ENCODE peak calls at places on chromosome 10, in four cellular contexts. One of them, this sample, is unnamed.

GRCh38 chr10:29691564-29692064 is 56.8 kb upstream of the SVIL start:
- DNase-seq in IMR-90: peak
- DNase-seq in fibroblast of lung: no peak
- DNase-seq in H9: no peak
- DNase-seq in this sample: peak

GRCh38 chr10:95836610-95837367 is 71.0 kb upstream of the CC2D2B start:
- DNase-seq in IMR-90: no peak
- DNase-seq in fibroblast of lung: no peak
- DNase-seq in H9: no peak
- DNase-seq in this sample: no peak

GRCh38 chr10:68897336-68897741 is 3.8 kb upstream of the DDX50 start:
- DNase-seq in IMR-90: peak
- DNase-seq in fibroblast of lung: peak
- DNase-seq in H9: peak
- DNase-seq in this sample: no peak

GRCh38 chr10:71966046-71967004 is 2.1 kb downstream of the CHST3 start:
- DNase-seq in IMR-90: peak
- DNase-seq in fibroblast of lung: no peak
- DNase-seq in H9: no peak
- DNase-seq in this sample: no peak

GRCh38 chr10:110069502-110069982 is 61.8 kb downstream of the ADD3 start:
- DNase-seq in IMR-90: no peak
- DNase-seq in fibroblast of lung: peak
- DNase-seq in H9: no peak
- DNase-seq in this sample: no peak

GRCh38 chr10:103872137-103872933 is 17.0 kb upstream of the SH3PXD2A start:
- DNase-seq in IMR-90: peak
- DNase-seq in fibroblast of lung: no peak
- DNase-seq in H9: no peak
- DNase-seq in this sample: peak

GRCh38 chr10:112732277-112732891 is 217.7 kb upstream of the TCF7L2 start:
- DNase-seq in IMR-90: no peak
- DNase-seq in fibroblast of lung: no peak
- DNase-seq in H9: no peak
- DNase-seq in this sample: no peak

GRCh38 chr10:95480901-95481491 is 80.2 kb downstream of the SORBS1 start:
- DNase-seq in IMR-90: no peak
- DNase-seq in fibroblast of lung: no peak
- DNase-seq in H9: peak
- DNase-seq in this sample: no peak

GRCh38 chr10:30691601-30692015 is 62.1 kb upstream of the LYZL2 start:
- DNase-seq in IMR-90: no peak
- DNase-seq in fibroblast of lung: no peak
- DNase-seq in H9: no peak
- DNase-seq in this sample: no peak

GRCh38 chr10:90480466-90480865 is 377.4 kb downstream of the HTR7 start:
- DNase-seq in IMR-90: no peak
- DNase-seq in fibroblast of lung: no peak
- DNase-seq in H9: no peak
- DNase-seq in this sample: no peak

GRCh38 chr10:111473361-111473760 is 396.5 kb downstream of the ADRA2A start:
- DNase-seq in IMR-90: no peak
- DNase-seq in fibroblast of lung: no peak
- DNase-seq in H9: no peak
- DNase-seq in this sample: peak

GRCh38 chr10:71679425-71679824 is 40.2 kb downstream of the C10orf105 start:
- DNase-seq in IMR-90: no peak
- DNase-seq in fibroblast of lung: no peak
- DNase-seq in H9: no peak
- DNase-seq in this sample: no peak

GRCh38 chr10:43395571-43396060 is 13.4 kb downstream of the HNRNPF start:
- DNase-seq in IMR-90: peak
- DNase-seq in fibroblast of lung: no peak
- DNase-seq in H9: no peak
- DNase-seq in this sample: no peak

GRCh38 chr10:3452683-3453388 is 280.3 kb upstream of the PITRM1 start:
- DNase-seq in IMR-90: peak
- DNase-seq in fibroblast of lung: peak
- DNase-seq in H9: no peak
- DNase-seq in this sample: no peak

GRCh38 chr10:58104419-58104818 is 163.3 kb downstream of the IPMK start:
- DNase-seq in IMR-90: no peak
- DNase-seq in fibroblast of lung: no peak
- DNase-seq in H9: no peak
- DNase-seq in this sample: no peak

GRCh38 chr10:110618206-110618605 is 25.9 kb upstream of the RBM20 start:
- DNase-seq in IMR-90: no peak
- DNase-seq in fibroblast of lung: no peak
- DNase-seq in H9: no peak
- DNase-seq in this sample: no peak

GRCh38 chr10:8584666-8585065 is 530.2 kb downstream of the GATA3 start:
- DNase-seq in IMR-90: no peak
- DNase-seq in fibroblast of lung: no peak
- DNase-seq in H9: no peak
- DNase-seq in this sample: no peak

GRCh38 chr10:30057421-30057841 is 2.0 kb downstream of the JCAD start:
- DNase-seq in IMR-90: peak
- DNase-seq in fibroblast of lung: no peak
- DNase-seq in H9: no peak
- DNase-seq in this sample: no peak

GRCh38 chr10:22356324-22356873 is 11.1 kb downstream of the SPAG6 start:
- DNase-seq in IMR-90: no peak
- DNase-seq in fibroblast of lung: no peak
- DNase-seq in H9: no peak
- DNase-seq in this sample: no peak

GRCh38 chr10:75295901-75296441 is 60.2 kb upstream of the COMTD1 start:
- DNase-seq in IMR-90: peak
- DNase-seq in fibroblast of lung: peak
- DNase-seq in H9: no peak
- DNase-seq in this sample: no peak

GRCh38 chr10:121974019-121974534 is 940 bp downstream of the NSMCE4A start:
- DNase-seq in IMR-90: no peak
- DNase-seq in fibroblast of lung: no peak
- DNase-seq in H9: no peak
- DNase-seq in this sample: no peak

GRCh38 chr10:58743466-58744115 is 230.9 kb downstream of the BICC1 start:
- DNase-seq in IMR-90: peak
- DNase-seq in fibroblast of lung: no peak
- DNase-seq in H9: no peak
- DNase-seq in this sample: no peak

GRCh38 chr10:14705548-14706234 is 69.0 kb downstream of the FAM107B start:
- DNase-seq in IMR-90: no peak
- DNase-seq in fibroblast of lung: no peak
- DNase-seq in H9: no peak
- DNase-seq in this sample: no peak

GRCh38 chr10:24958701-24959392 is 6.4 kb upstream of the PRTFDC1 start:
- DNase-seq in IMR-90: peak
- DNase-seq in fibroblast of lung: peak
- DNase-seq in H9: no peak
- DNase-seq in this sample: no peak

GRCh38 chr10:79394631-79395030 is 47.4 kb downstream of the PPIF start:
- DNase-seq in IMR-90: no peak
- DNase-seq in fibroblast of lung: no peak
- DNase-seq in H9: no peak
- DNase-seq in this sample: no peak

GRCh38 chr10:61588770-61589211 is 73.9 kb upstream of the CABCOCO1 start:
- DNase-seq in IMR-90: peak
- DNase-seq in fibroblast of lung: peak
- DNase-seq in H9: no peak
- DNase-seq in this sample: no peak

GRCh38 chr10:103470755-103471653 is 8.0 kb downstream of the CALHM3 start:
- DNase-seq in IMR-90: no peak
- DNase-seq in fibroblast of lung: peak
- DNase-seq in H9: peak
- DNase-seq in this sample: no peak

GRCh38 chr10:57955076-57955475 is 312.6 kb downstream of the IPMK start:
- DNase-seq in IMR-90: peak
- DNase-seq in fibroblast of lung: peak
- DNase-seq in H9: no peak
- DNase-seq in this sample: no peak

GRCh38 chr10:57049096-57049495 is 688.0 kb upstream of the ZWINT start:
- DNase-seq in IMR-90: no peak
- DNase-seq in fibroblast of lung: no peak
- DNase-seq in H9: no peak
- DNase-seq in this sample: no peak

GRCh38 chr10:8498881-8499280 is 444.4 kb downstream of the GATA3 start:
- DNase-seq in IMR-90: no peak
- DNase-seq in fibroblast of lung: no peak
- DNase-seq in H9: no peak
- DNase-seq in this sample: no peak

GRCh38 chr10:119872860-119873671 is 423 bp upstream of the MCMBP start:
- DNase-seq in IMR-90: peak
- DNase-seq in fibroblast of lung: peak
- DNase-seq in H9: peak
- DNase-seq in this sample: no peak

GRCh38 chr10:103725242-103725641 is 130.1 kb downstream of the SH3PXD2A start:
- DNase-seq in IMR-90: no peak
- DNase-seq in fibroblast of lung: no peak
- DNase-seq in H9: no peak
- DNase-seq in this sample: no peak

GRCh38 chr10:51718804-51719291 is 19.5 kb upstream of the CSTF2T start:
- DNase-seq in IMR-90: peak
- DNase-seq in fibroblast of lung: peak
- DNase-seq in H9: peak
- DNase-seq in this sample: no peak

GRCh38 chr10:63515002-63515763 is 6.0 kb upstream of the REEP3 start:
- DNase-seq in IMR-90: peak
- DNase-seq in fibroblast of lung: peak
- DNase-seq in H9: peak
- DNase-seq in this sample: peak

DNA sequence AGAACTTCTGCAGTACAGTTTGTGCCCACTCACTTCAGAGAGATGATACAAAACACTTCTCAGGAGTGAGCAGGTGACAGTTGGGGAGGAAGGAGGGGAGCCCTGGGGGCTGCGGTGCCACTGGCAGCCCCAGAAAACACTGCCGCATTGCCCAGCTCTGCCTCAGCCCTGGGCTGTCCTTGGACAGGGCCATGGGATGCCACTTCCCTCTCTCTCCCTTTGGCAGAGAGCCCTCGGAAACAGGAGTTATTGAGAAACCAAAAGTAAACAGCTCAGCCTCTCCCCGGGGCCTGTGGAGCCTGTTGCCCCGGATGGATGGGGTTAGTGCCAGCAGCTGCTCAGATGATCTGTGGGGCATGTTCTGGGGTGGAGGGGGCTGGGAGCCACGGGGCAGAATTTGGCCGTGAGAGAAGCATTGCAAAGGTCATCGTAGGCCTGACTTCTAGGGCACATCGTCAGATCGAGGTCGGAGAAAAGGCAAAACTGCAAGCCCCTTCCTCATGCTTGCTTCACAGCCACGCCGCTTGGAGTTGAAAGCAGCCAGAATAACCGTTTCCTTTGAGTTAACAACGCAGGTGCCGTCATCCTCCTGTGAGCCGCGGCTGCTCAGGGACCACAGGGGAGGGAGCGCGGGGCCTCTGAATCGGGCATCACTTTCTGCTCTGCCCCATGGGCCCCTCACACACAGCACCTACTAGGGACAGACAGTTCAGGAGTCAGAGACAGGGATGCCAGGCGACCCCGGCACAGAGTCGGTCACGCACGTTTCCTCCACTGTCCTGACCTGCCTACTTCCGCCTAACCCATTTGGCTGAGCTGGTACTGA is 256.4 kb downstream of the CAMK1D start:
- DNase-seq in IMR-90: peak
- DNase-seq in fibroblast of lung: peak
- DNase-seq in H9: no peak
- DNase-seq in this sample: no peak
- H3K9ac ChIP-seq in IMR-90: no peak
- H3K9ac ChIP-seq in fibroblast of lung: no peak
- H3K9ac ChIP-seq in H9: no peak
- H3K9ac ChIP-seq in this sample: no peak

GRCh38 chr10:116757246-116757645 is 14.9 kb upstream of the HSPA12A start:
- DNase-seq in IMR-90: no peak
- DNase-seq in fibroblast of lung: no peak
- DNase-seq in H9: no peak
- DNase-seq in this sample: no peak

GRCh38 chr10:116753759-116754158 is 11.4 kb upstream of the HSPA12A start:
- DNase-seq in IMR-90: peak
- DNase-seq in fibroblast of lung: no peak
- DNase-seq in H9: no peak
- DNase-seq in this sample: no peak

GRCh38 chr10:116752969-116753665 is 10.8 kb upstream of the HSPA12A start:
- DNase-seq in IMR-90: no peak
- DNase-seq in fibroblast of lung: no peak
- DNase-seq in H9: no peak
- DNase-seq in this sample: no peak

GRCh38 chr10:116752563-116752962 is 10.2 kb upstream of the HSPA12A start:
- DNase-seq in IMR-90: peak
- DNase-seq in fibroblast of lung: no peak
- DNase-seq in H9: no peak
- DNase-seq in this sample: no peak

DNA sequence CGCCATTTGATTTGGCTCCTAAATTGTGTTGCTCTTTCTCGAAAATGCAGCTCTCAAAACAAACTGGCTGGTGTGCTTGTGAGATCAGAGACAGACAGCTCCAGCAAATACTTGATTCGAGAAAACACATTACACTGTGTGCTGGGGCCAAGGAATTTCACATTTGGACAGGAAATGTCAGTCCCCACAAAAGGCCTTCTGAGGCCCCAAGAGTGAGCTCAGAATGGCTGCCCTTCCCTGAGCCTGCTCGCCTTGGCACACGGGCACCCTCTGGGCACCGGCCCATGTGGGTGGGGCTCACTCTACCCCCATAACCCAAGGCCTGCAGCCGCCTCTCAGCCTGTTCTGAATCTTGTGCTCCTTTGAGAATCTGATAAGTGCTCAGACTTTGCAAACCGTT is 13.9 kb upstream of the HSPA12A start:
- DNase-seq in IMR-90: peak
- DNase-seq in fibroblast of lung: peak
- DNase-seq in H9: no peak
- DNase-seq in this sample: no peak
- H3K9ac ChIP-seq in IMR-90: peak
- H3K9ac ChIP-seq in fibroblast of lung: no peak
- H3K9ac ChIP-seq in H9: no peak
- H3K9ac ChIP-seq in this sample: no peak

GRCh38 chr10:4691776-4692175 is 134.2 kb upstream of the AKR1E2 start:
- DNase-seq in IMR-90: peak
- DNase-seq in fibroblast of lung: peak
- DNase-seq in H9: no peak
- DNase-seq in this sample: no peak
- H3K9ac ChIP-seq in IMR-90: peak
- H3K9ac ChIP-seq in fibroblast of lung: no peak
- H3K9ac ChIP-seq in H9: no peak
- H3K9ac ChIP-seq in this sample: peak

DNA sequence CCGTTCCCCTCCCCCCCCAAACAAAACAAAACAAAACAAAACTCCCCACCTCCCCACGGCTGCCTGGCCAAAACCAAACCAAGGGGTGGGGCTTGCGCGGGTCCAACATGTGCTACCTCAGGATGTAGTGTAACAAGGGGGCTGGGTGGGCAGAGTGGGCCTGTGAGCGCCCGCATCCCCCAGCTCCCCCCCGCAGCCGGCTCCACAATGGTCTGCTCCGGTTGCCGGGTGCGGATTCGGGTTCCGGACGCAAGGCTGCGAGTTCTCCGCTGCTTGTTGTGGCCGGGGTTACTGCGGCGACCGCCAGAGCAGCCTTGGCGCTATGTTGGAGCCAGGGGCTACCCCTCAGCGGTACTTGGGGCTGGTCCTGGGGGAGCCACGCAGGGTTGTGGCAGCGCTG is 4.9 kb downstream of the C10orf143 start:
- DNase-seq in IMR-90: no peak
- DNase-seq in fibroblast of lung: no peak
- DNase-seq in H9: peak
- DNase-seq in this sample: no peak
- H3K9ac ChIP-seq in IMR-90: no peak
- H3K9ac ChIP-seq in fibroblast of lung: no peak
- H3K9ac ChIP-seq in H9: no peak
- H3K9ac ChIP-seq in this sample: no peak

This sample was measured in keratinocyte.